ENCODE peak calls at places on chromosomes 1 and 21, in five cellular contexts. H, X, Z, S and Y are unnamed samples.

GRCh38 chr1:22760453-22760852 is 49.8 kb downstream of the EPHB2 start:
- DNase-seq in H (no peak), X (no peak), Z (peak), S (no peak), Y (no peak)

GRCh38 chr1:200184196-200184595 is 156.7 kb downstream of the NR5A2 start:
- DNase-seq in S (no peak), X (peak), Z (peak), H (no peak), Y (peak)

GRCh38 chr1:207128336-207128921 is 24.4 kb downstream of the C4BPA start:
- DNase-seq in S (no peak), H (no peak), Z (no peak), X (no peak), Y (no peak)

GRCh38 chr1:5901841-5902240 is 90.4 kb downstream of the NPHP4 start:
- DNase-seq in Z (no peak), H (no peak), S (no peak), X (no peak), Y (no peak)

GRCh38 chr1:193480755-193481154 is 294.3 kb upstream of the B3GALT2 start:
- DNase-seq in S (no peak), H (no peak), Z (no peak), X (no peak), Y (no peak)

GRCh38 chr1:202005958-202006357 is 4.4 kb upstream of the ELF3 start:
- DNase-seq in S (no peak), Z (peak), H (no peak), X (no peak), Y (no peak)

GRCh38 chr21:29613877-29614276 is 315.2 kb downstream of the BACH1 start:
- DNase-seq in S (no peak), H (no peak), X (no peak), Z (no peak), Y (no peak)

GRCh38 chr21:39640754-39641153 is 28.0 kb downstream of the B3GALT5 start:
- DNase-seq in X (no peak), H (no peak), Z (no peak), S (no peak), Y (no peak)

GRCh38 chr21:38712076-38712475 is 93.7 kb upstream of the ETS2 start:
- DNase-seq in H (no peak), S (peak), Z (peak), X (no peak), Y (no peak)

GRCh38 chr1:110255388-110255787 is 45.3 kb downstream of the KCNC4 start:
- DNase-seq in H (no peak), S (no peak), Z (no peak), X (no peak), Y (no peak)

GRCh38 chr1:25922633-25923567 is 16.7 kb upstream of the STMN1 start:
- DNase-seq in H (peak), X (peak), S (peak), Z (peak), Y (peak)

GRCh38 chr1:85047472-85048295 is 616 bp downstream of the MCOLN3 start:
- DNase-seq in S (peak), Z (no peak), H (no peak), X (no peak), Y (peak)

GRCh38 chr1:113684153-113684541 is 75.1 kb downstream of the PHTF1 start:
- DNase-seq in Z (peak), X (no peak), S (no peak), H (no peak), Y (peak)

GRCh38 chr1:198187973-198188588 is 31.3 kb downstream of the NEK7 start:
- DNase-seq in X (no peak), S (no peak), H (no peak), Z (no peak), Y (no peak)

GRCh38 chr1:204426035-204426436 is 14.4 kb upstream of the PPP1R15B start:
- DNase-seq in X (no peak), Z (peak), S (no peak), H (no peak), Y (no peak)

GRCh38 chr1:18794066-18794465 is 65.4 kb downstream of the TAS1R2 start:
- DNase-seq in S (no peak), H (no peak), Z (peak), X (no peak), Y (no peak)

GRCh38 chr1:116986531-116987255 is 14.9 kb upstream of the CD101 start:
- DNase-seq in S (no peak), X (no peak), Z (no peak), H (no peak), Y (no peak)

GRCh38 chr1:147892216-147892615 is 10.4 kb upstream of the GJA8 start:
- DNase-seq in Z (no peak), H (no peak), X (no peak), S (no peak), Y (no peak)

GRCh38 chr1:15296602-15297321 is 49.7 kb downstream of the FHAD1 start:
- DNase-seq in X (no peak), Z (no peak), S (no peak), H (no peak), Y (no peak)

GRCh38 chr1:158043232-158043631 is 49.8 kb downstream of the KIRREL1 start:
- DNase-seq in S (peak), H (no peak), X (no peak), Z (no peak), Y (peak)

GRCh38 chr1:220370041-220370700 is 97.9 kb upstream of the RAB3GAP2 start:
- DNase-seq in H (no peak), Z (peak), S (no peak), X (peak), Y (no peak)

GRCh38 chr1:220420700-220421099 is 107.2 kb upstream of the MARK1 start:
- DNase-seq in X (no peak), Z (no peak), S (no peak), H (no peak), Y (no peak)

GRCh38 chr1:180841460-180841859 is 71.2 kb upstream of the KIAA1614 start:
- DNase-seq in S (no peak), X (no peak), H (no peak), Z (no peak), Y (no peak)

GRCh38 chr1:41590331-41590730 is 105.8 kb upstream of the EDN2 start:
- DNase-seq in Z (no peak), H (no peak), X (no peak), S (no peak), Y (no peak)

GRCh38 chr21:43884012-43884860 is 19.2 kb downstream of the AGPAT3 start:
- DNase-seq in Z (no peak), X (no peak), H (no peak), S (no peak), Y (peak)

GRCh38 chr1:178506669-178507068 is 6.2 kb upstream of the TEX35 start:
- DNase-seq in H (no peak), Z (no peak), S (no peak), X (no peak), Y (no peak)

GRCh38 chr1:2446394-2446793 is 29.7 kb upstream of the PLCH2 start:
- DNase-seq in H (no peak), S (peak), X (no peak), Z (no peak), Y (no peak)

GRCh38 chr21:30719401-30719800 is 824 bp upstream of the KRTAP21-3 start:
- DNase-seq in H (no peak), S (no peak), X (no peak), Z (no peak), Y (no peak)

GRCh38 chr1:28119576-28119975 is 31.2 kb upstream of the EYA3 start:
- DNase-seq in S (no peak), Z (no peak), X (no peak), H (no peak), Y (no peak)

GRCh38 chr21:32007461-32007860 is 134.6 kb downstream of the HUNK start:
- DNase-seq in X (no peak), H (no peak), Z (peak), S (no peak), Y (no peak)